ENCODE peak calls at places on chromosome 22, in nine cellular contexts. E is pancreas, M is heart right ventricle, W is brain microvascular endothelial cell, Z is kidney, D is cardiac fibroblast, C is psoas muscle, T is A549, P is uterus. U is an unnamed sample.

GRCh38 chr22:24207264-24208011 is 26.2 kb downstream of the SUSD2 start:
- DNase-seq in C (no peak), W (no peak), Z (no peak), E (no peak), D (peak; percentile 54), P (no peak), T (no peak), M (no peak), U (peak; percentile 60)

GRCh38 chr22:35394011-35394312 is 6.0 kb upstream of the MCM5 start:
- DNase-seq in P (peak; percentile 62), C (no peak), Z (no peak), E (no peak), M (no peak), D (no peak), W (no peak), T (no peak), U (no peak)

GRCh38 chr22:46421272-46421671 is 85.8 kb downstream of the TRMU start:
- DNase-seq in P (no peak), E (no peak), M (no peak), C (no peak), Z (no peak), W (no peak), D (no peak), T (no peak), U (no peak)

GRCh38 chr22:48393041-48393370 is 1434.7 kb downstream of the BRD1 start:
- DNase-seq in P (no peak), C (no peak), Z (no peak), M (no peak), T (no peak), E (no peak), W (no peak), D (no peak), U (no peak)

GRCh38 chr22:46024136-46024840 is 47.3 kb upstream of the WNT7B start:
- DNase-seq in M (no peak), D (no peak), W (no peak), E (peak; percentile 19), C (no peak), P (peak; percentile 28), T (no peak), Z (peak; percentile 67), U (no peak)

GRCh38 chr22:37427128-37427710 is at the start of gene ELFN2:
- DNase-seq in W (no peak), C (no peak), P (no peak), Z (peak; percentile 85), D (no peak), M (peak; percentile 31), T (no peak), E (peak; percentile 58), U (no peak)

GRCh38 chr22:21797444-21798221 is 62.0 kb upstream of the YPEL1 start:
- DNase-seq in E (no peak), Z (no peak), W (peak; percentile 20), T (no peak), D (peak; percentile 80), M (no peak), C (no peak), P (no peak), U (peak; percentile 43)

GRCh38 chr22:31836010-31836409 is 82.2 kb downstream of the DEPDC5 start:
- DNase-seq in D (no peak), M (no peak), T (no peak), W (no peak), E (no peak), P (no peak), Z (no peak), C (no peak), U (no peak)

GRCh38 chr22:46634011-46634699 is 14.0 kb downstream of the GRAMD4 start:
- DNase-seq in C (no peak), T (no peak), Z (peak; percentile 64), M (peak; percentile 14), W (no peak), D (no peak), E (peak; percentile 26), P (no peak), U (no peak)

GRCh38 chr22:24805790-24806662 is at the start of gene SGSM1:
- DNase-seq in M (peak; percentile 87), C (peak; percentile 83), E (peak; percentile 90), W (peak; percentile 37), P (peak; percentile 33), D (peak; percentile 50), Z (peak; percentile 93), T (peak; percentile 73), U (no peak)

GRCh38 chr22:31753005-31753633 is 700 bp upstream of the DEPDC5 start:
- DNase-seq in T (peak; percentile 5), Z (peak; percentile 78), D (no peak), M (peak; percentile 37), C (peak; percentile 67), W (no peak), E (peak; percentile 44), P (peak; percentile 28), U (no peak)

GRCh38 chr22:25475554-25476022 is 88.9 kb upstream of the GRK3 start:
- DNase-seq in D (peak; percentile 27), T (peak; percentile 6), W (peak; percentile 83), P (no peak), M (no peak), Z (no peak), C (no peak), E (no peak), U (peak; percentile 17)

GRCh38 chr22:43893266-43893665 is 1.5 kb upstream of the PNPLA5 start:
- DNase-seq in W (no peak), D (no peak), T (no peak), C (peak; percentile 48), P (no peak), M (no peak), Z (peak; percentile 43), E (no peak), U (no peak)

GRCh38 chr22:48953103-48953720 is 874.5 kb downstream of the BRD1 start:
- DNase-seq in M (no peak), D (no peak), C (no peak), E (no peak), Z (no peak), P (no peak), T (no peak), W (no peak), U (no peak)

GRCh38 chr22:20588843-20589581 is 81.6 kb downstream of the MED15 start:
- DNase-seq in D (no peak), C (no peak), W (no peak), P (no peak), M (no peak), Z (peak; percentile 49), E (peak; percentile 11), T (no peak), U (no peak)

GRCh38 chr22:16562711-16563554 is 29.7 kb downstream of the CCT8L2 start:
- DNase-seq in T (no peak), P (no peak), W (no peak), E (peak; percentile 12), Z (no peak), D (no peak), M (no peak), C (peak; percentile 38), U (no peak)

GRCh38 chr22:16563555-16564520 is 28.8 kb downstream of the CCT8L2 start:
- DNase-seq in E (peak; percentile 20), Z (peak; percentile 72), P (no peak), W (no peak), D (no peak), T (no peak), C (peak; percentile 39), M (no peak), U (no peak)

GRCh38 chr22:16559056-16559955 is 33.3 kb downstream of the CCT8L2 start:
- DNase-seq in T (no peak), E (peak; percentile 15), D (no peak), W (no peak), Z (no peak), P (no peak), C (peak; percentile 47), M (no peak), U (no peak)
- H3K4me3 ChIP-seq in T (no peak overlapping the region), E (no peak overlapping the region), D (no peak overlapping the region), W (no peak overlapping the region), Z (no peak overlapping the region), P (no peak overlapping the region), C (no peak overlapping the region), M (no peak overlapping the region), U (no peak overlapping the region)

GRCh38 chr22:18156878-18157713 is 7.1 kb downstream of the USP18 start:
- DNase-seq in E (peak; percentile 46), M (peak; percentile 42), W (peak; percentile 91), Z (no peak), T (peak; percentile 65), P (peak; percentile 63), C (peak; percentile 79), D (peak; percentile 99), U (peak; percentile 85)
- TF ChIP-seq CTCF in E (no peak), M (peak; percentile 72), W (peak; percentile 95), Z (peak; percentile 54), T (peak; percentile 55), P (peak; percentile 63), C (peak; percentile 53), D (peak; percentile 88), U (peak; percentile 80)

GRCh38 chr22:38925571-38926041 is 31.8 kb upstream of the APOBEC3A start:
- DNase-seq in P (no peak), M (no peak), Z (no peak), T (no peak), C (no peak), E (no peak), W (no peak), D (peak; percentile 37), U (peak; percentile 29)

GRCh38 chr22:38923463-38924196 is 33.8 kb upstream of the APOBEC3A start:
- DNase-seq in D (peak; percentile 47), W (peak; percentile 36), E (peak; percentile 82), C (peak; percentile 81), Z (peak; percentile 92), P (peak; percentile 81), T (peak; percentile 93), M (peak; percentile 66), U (peak; percentile 92)

GRCh38 chr22:38930512-38930911 is 26.9 kb upstream of the APOBEC3A start:
- DNase-seq in P (no peak), T (no peak), C (no peak), D (no peak), Z (no peak), W (no peak), E (no peak), M (no peak), U (no peak)

GRCh38 chr22:38924197-38924952 is 33.0 kb upstream of the APOBEC3A start:
- DNase-seq in P (peak; percentile 83), Z (peak; percentile 94), T (peak; percentile 75), D (peak; percentile 82), E (peak; percentile 93), C (peak; percentile 78), W (peak; percentile 88), M (peak; percentile 61), U (peak; percentile 98)

GRCh38 chr22:38927033-38927789 is 30.2 kb upstream of the APOBEC3A start:
- DNase-seq in P (peak; percentile 60), C (peak; percentile 85), D (peak; percentile 23), T (peak; percentile 84), M (peak; percentile 77), W (peak; percentile 36), E (peak; percentile 88), Z (peak; percentile 90), U (peak; percentile 29)
- H3K4me3 ChIP-seq in P (no peak overlapping the region), C (peak overlapping the region; percentile 59), D (no peak overlapping the region), T (peak overlapping the region; percentile 46), M (peak overlapping the region; percentile 42), W (no peak overlapping the region), E (peak overlapping the region; percentile 35), Z (peak overlapping the region; percentile 45), U (peak overlapping the region; percentile 31)

DNA sequence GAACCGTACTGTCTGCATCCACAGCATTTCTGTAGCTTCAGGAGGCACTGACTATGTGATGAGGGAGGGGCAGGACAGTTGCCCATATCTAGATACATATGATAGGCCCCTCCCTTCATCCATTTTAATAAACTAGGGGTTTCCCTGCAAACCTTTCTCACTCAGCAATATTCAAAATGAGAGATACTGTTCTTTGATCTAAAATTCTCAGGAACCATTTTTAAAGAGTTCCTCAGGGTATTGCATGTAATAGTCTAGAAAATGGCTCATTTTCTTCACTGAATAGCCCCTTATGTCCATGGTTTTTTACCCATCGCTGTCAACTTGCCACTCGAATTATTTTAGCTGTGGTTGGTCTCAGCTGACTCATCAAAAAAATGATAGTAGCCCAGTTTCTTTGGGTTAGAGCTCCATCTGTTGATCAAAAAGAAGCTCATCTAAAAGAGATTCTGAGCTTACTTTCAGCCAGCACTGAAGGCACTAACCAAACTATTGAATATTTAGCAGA is 37.0 kb upstream of the DNAJB7 start:
- DNase-seq in T (peak; percentile 49), E (no peak), M (no peak), D (peak; percentile 72), W (peak; percentile 43), C (no peak), P (no peak), Z (no peak), U (peak; percentile 67)
- TF ChIP-seq CTCF in T (peak; percentile 60), E (no peak), M (peak; percentile 58), D (peak; percentile 48), W (peak; percentile 59), C (peak; percentile 50), P (peak; percentile 22), Z (peak; percentile 35), U (peak; percentile 54)